ENCODE peak calls at places on chromosomes 11 and 22, in eight cellular contexts. One of them, this sample, is unnamed.

GRCh38 chr11:12087075-12087775 is 23.2 kb upstream of the MICAL2 start:
- DNase-seq in osteocyte: no peak
- DNase-seq in IMR-90: peak
- DNase-seq in fibroblast of pulmonary artery: peak
- DNase-seq in AG09309: peak
- DNase-seq in neural crest cell: no peak
- DNase-seq in heart left ventricle: no peak
- DNase-seq in type B pancreatic cell: no peak
- DNase-seq in this sample: no peak

GRCh38 chr11:7639643-7640025 is 33.7 kb downstream of the CYB5R2 start:
- DNase-seq in type B pancreatic cell: no peak
- DNase-seq in neural crest cell: no peak
- DNase-seq in IMR-90: no peak
- DNase-seq in fibroblast of pulmonary artery: no peak
- DNase-seq in AG09309: no peak
- DNase-seq in heart left ventricle: no peak
- DNase-seq in osteocyte: no peak
- DNase-seq in this sample: no peak

GRCh38 chr11:86617502-86617901 is 54.9 kb downstream of the ME3 start:
- DNase-seq in IMR-90: peak
- DNase-seq in fibroblast of pulmonary artery: no peak
- DNase-seq in heart left ventricle: no peak
- DNase-seq in AG09309: no peak
- DNase-seq in type B pancreatic cell: no peak
- DNase-seq in neural crest cell: no peak
- DNase-seq in osteocyte: no peak
- DNase-seq in this sample: no peak

GRCh38 chr11:111676878-111677585 is 74.8 kb downstream of the SIK2 start:
- DNase-seq in AG09309: no peak
- DNase-seq in IMR-90: peak
- DNase-seq in heart left ventricle: no peak
- DNase-seq in type B pancreatic cell: no peak
- DNase-seq in osteocyte: no peak
- DNase-seq in fibroblast of pulmonary artery: peak
- DNase-seq in neural crest cell: no peak
- DNase-seq in this sample: no peak

GRCh38 chr22:46149493-46149997 is 781 bp upstream of the PPARA start:
- DNase-seq in AG09309: no peak
- DNase-seq in neural crest cell: no peak
- DNase-seq in fibroblast of pulmonary artery: peak
- DNase-seq in type B pancreatic cell: no peak
- DNase-seq in heart left ventricle: peak
- DNase-seq in IMR-90: no peak
- DNase-seq in osteocyte: peak
- DNase-seq in this sample: no peak

GRCh38 chr22:16961477-16962186 is 46.4 kb downstream of the GAB4 start:
- DNase-seq in neural crest cell: no peak
- DNase-seq in IMR-90: no peak
- DNase-seq in heart left ventricle: no peak
- DNase-seq in fibroblast of pulmonary artery: no peak
- DNase-seq in AG09309: no peak
- DNase-seq in osteocyte: peak
- DNase-seq in type B pancreatic cell: no peak
- DNase-seq in this sample: peak

GRCh38 chr11:101686514-101686913 is 102.7 kb upstream of the TRPC6 start:
- DNase-seq in neural crest cell: no peak
- DNase-seq in osteocyte: no peak
- DNase-seq in AG09309: peak
- DNase-seq in IMR-90: peak
- DNase-seq in fibroblast of pulmonary artery: peak
- DNase-seq in heart left ventricle: no peak
- DNase-seq in type B pancreatic cell: no peak
- DNase-seq in this sample: no peak

GRCh38 chr22:47213571-47214230 is 451.3 kb downstream of the TBC1D22A start:
- DNase-seq in fibroblast of pulmonary artery: peak
- DNase-seq in type B pancreatic cell: no peak
- DNase-seq in AG09309: no peak
- DNase-seq in osteocyte: peak
- DNase-seq in heart left ventricle: no peak
- DNase-seq in IMR-90: no peak
- DNase-seq in neural crest cell: no peak
- DNase-seq in this sample: no peak

GRCh38 chr11:117557321-117557720 is 229.7 kb downstream of the CEP164 start:
- DNase-seq in neural crest cell: peak
- DNase-seq in IMR-90: no peak
- DNase-seq in heart left ventricle: no peak
- DNase-seq in osteocyte: no peak
- DNase-seq in AG09309: no peak
- DNase-seq in fibroblast of pulmonary artery: no peak
- DNase-seq in type B pancreatic cell: no peak
- DNase-seq in this sample: no peak

GRCh38 chr11:19995131-19995530 is 165.1 kb downstream of the DBX1 start:
- DNase-seq in IMR-90: peak
- DNase-seq in osteocyte: no peak
- DNase-seq in AG09309: peak
- DNase-seq in neural crest cell: no peak
- DNase-seq in fibroblast of pulmonary artery: peak
- DNase-seq in heart left ventricle: no peak
- DNase-seq in type B pancreatic cell: no peak
- DNase-seq in this sample: peak

GRCh38 chr11:125724125-125724524 is 22.0 kb upstream of the PATE1 start:
- DNase-seq in type B pancreatic cell: no peak
- DNase-seq in IMR-90: peak
- DNase-seq in fibroblast of pulmonary artery: peak
- DNase-seq in AG09309: no peak
- DNase-seq in neural crest cell: no peak
- DNase-seq in osteocyte: no peak
- DNase-seq in heart left ventricle: no peak
- DNase-seq in this sample: no peak

GRCh38 chr11:83047515-83048225 is 24.0 kb downstream of the RAB30 start:
- DNase-seq in fibroblast of pulmonary artery: no peak
- DNase-seq in type B pancreatic cell: no peak
- DNase-seq in IMR-90: peak
- DNase-seq in neural crest cell: no peak
- DNase-seq in AG09309: no peak
- DNase-seq in osteocyte: no peak
- DNase-seq in heart left ventricle: no peak
- DNase-seq in this sample: no peak

GRCh38 chr11:15696069-15696468 is 581.3 kb downstream of the INSC start:
- DNase-seq in IMR-90: no peak
- DNase-seq in osteocyte: no peak
- DNase-seq in neural crest cell: no peak
- DNase-seq in fibroblast of pulmonary artery: no peak
- DNase-seq in AG09309: no peak
- DNase-seq in heart left ventricle: no peak
- DNase-seq in type B pancreatic cell: no peak
- DNase-seq in this sample: no peak

GRCh38 chr11:28756977-28757376 is 648.8 kb downstream of the METTL15 start:
- DNase-seq in IMR-90: peak
- DNase-seq in AG09309: peak
- DNase-seq in osteocyte: no peak
- DNase-seq in type B pancreatic cell: no peak
- DNase-seq in neural crest cell: no peak
- DNase-seq in heart left ventricle: no peak
- DNase-seq in fibroblast of pulmonary artery: peak
- DNase-seq in this sample: no peak

GRCh38 chr11:23723861-23724260 is 773.0 kb upstream of the LUZP2 start:
- DNase-seq in heart left ventricle: no peak
- DNase-seq in IMR-90: peak
- DNase-seq in neural crest cell: no peak
- DNase-seq in osteocyte: no peak
- DNase-seq in fibroblast of pulmonary artery: no peak
- DNase-seq in AG09309: no peak
- DNase-seq in type B pancreatic cell: no peak
- DNase-seq in this sample: no peak

GRCh38 chr11:7600205-7600775 is 73.0 kb downstream of the CYB5R2 start:
- DNase-seq in heart left ventricle: no peak
- DNase-seq in fibroblast of pulmonary artery: peak
- DNase-seq in osteocyte: no peak
- DNase-seq in neural crest cell: peak
- DNase-seq in type B pancreatic cell: no peak
- DNase-seq in IMR-90: peak
- DNase-seq in AG09309: peak
- DNase-seq in this sample: peak

GRCh38 chr11:40129276-40129675 is 1330.2 kb downstream of the LRRC4C start:
- DNase-seq in IMR-90: no peak
- DNase-seq in heart left ventricle: no peak
- DNase-seq in type B pancreatic cell: no peak
- DNase-seq in AG09309: no peak
- DNase-seq in fibroblast of pulmonary artery: peak
- DNase-seq in osteocyte: no peak
- DNase-seq in neural crest cell: no peak
- DNase-seq in this sample: no peak

GRCh38 chr11:104946907-104947306 is 21.5 kb downstream of the CASP4 start:
- DNase-seq in type B pancreatic cell: no peak
- DNase-seq in neural crest cell: no peak
- DNase-seq in IMR-90: peak
- DNase-seq in heart left ventricle: no peak
- DNase-seq in AG09309: no peak
- DNase-seq in fibroblast of pulmonary artery: peak
- DNase-seq in osteocyte: no peak
- DNase-seq in this sample: no peak

DNA sequence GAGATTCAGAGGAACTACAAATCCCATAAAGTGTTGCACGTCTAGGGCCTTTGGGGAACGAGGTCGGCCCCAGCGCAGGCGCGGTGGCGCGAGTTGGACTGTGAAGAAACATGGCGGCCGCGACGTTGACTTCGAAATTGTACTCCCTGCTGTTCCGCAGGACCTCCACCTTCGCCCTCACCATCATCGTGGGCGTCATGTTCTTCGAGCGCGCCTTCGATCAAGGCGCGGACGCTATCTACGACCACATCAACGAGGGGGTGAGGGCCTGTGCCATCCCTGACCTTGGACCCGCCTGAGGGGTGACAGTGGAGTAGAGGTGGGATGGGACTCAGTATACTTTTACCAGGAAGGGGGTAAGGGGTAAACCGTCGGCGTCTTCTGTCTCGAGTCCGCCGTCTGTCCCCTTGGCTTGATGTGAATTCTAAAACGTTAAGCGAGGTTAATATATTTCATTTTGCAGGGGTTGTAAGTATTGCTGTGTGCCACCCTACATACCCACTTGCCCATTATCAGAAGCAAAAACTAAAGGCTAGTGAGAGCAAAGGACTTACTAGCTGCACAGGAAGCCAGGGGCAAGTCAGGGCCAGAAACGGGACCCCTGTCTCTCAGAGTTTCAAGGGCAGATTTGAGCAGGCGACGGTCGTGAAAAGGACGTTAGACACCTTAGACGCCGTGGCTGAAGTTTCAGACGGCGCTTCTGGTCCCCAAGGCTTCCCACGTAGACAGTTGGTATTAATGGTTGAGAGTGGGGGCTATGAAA is at the start of gene UQCR10:
- DNase-seq in neural crest cell: peak
- DNase-seq in type B pancreatic cell: peak
- DNase-seq in AG09309: peak
- DNase-seq in IMR-90: peak
- DNase-seq in heart left ventricle: peak
- DNase-seq in fibroblast of pulmonary artery: peak
- DNase-seq in osteocyte: peak
- DNase-seq in this sample: peak
- TF ChIP-seq CTCF in neural crest cell: no peak
- TF ChIP-seq CTCF in type B pancreatic cell: no peak
- TF ChIP-seq CTCF in AG09309: no peak
- TF ChIP-seq CTCF in IMR-90: no peak
- TF ChIP-seq CTCF in heart left ventricle: no peak
- TF ChIP-seq CTCF in fibroblast of pulmonary artery: no peak
- TF ChIP-seq CTCF in osteocyte: no peak
- TF ChIP-seq CTCF in this sample: no peak

DNA sequence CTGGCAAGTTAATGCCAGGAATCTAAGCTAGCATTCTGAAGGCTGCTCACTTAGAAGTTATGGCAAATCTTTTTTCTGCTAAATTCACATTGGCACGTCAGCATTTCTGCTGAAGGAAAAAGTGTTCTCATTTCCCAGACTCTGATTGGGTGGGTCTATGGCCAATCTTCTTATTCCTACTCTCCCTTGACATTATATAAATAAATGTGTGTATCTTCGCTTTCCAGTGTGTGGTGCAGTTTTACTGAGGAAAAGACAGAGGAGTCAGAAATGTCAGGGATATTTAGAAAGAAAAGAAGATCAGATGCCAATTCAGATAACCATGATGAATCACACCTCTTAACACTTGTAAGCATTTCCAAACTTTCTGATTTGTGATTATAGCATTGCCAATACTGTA is 3.2 kb upstream of the BDNF start:
- DNase-seq in type B pancreatic cell: no peak
- DNase-seq in osteocyte: no peak
- DNase-seq in IMR-90: peak
- DNase-seq in fibroblast of pulmonary artery: peak
- DNase-seq in heart left ventricle: no peak
- DNase-seq in AG09309: no peak
- DNase-seq in neural crest cell: no peak
- DNase-seq in this sample: no peak
- TF ChIP-seq CTCF in type B pancreatic cell: no peak
- TF ChIP-seq CTCF in osteocyte: peak
- TF ChIP-seq CTCF in IMR-90: peak
- TF ChIP-seq CTCF in fibroblast of pulmonary artery: no peak
- TF ChIP-seq CTCF in heart left ventricle: no peak
- TF ChIP-seq CTCF in AG09309: peak
- TF ChIP-seq CTCF in neural crest cell: no peak
- TF ChIP-seq CTCF in this sample: no peak

DNA sequence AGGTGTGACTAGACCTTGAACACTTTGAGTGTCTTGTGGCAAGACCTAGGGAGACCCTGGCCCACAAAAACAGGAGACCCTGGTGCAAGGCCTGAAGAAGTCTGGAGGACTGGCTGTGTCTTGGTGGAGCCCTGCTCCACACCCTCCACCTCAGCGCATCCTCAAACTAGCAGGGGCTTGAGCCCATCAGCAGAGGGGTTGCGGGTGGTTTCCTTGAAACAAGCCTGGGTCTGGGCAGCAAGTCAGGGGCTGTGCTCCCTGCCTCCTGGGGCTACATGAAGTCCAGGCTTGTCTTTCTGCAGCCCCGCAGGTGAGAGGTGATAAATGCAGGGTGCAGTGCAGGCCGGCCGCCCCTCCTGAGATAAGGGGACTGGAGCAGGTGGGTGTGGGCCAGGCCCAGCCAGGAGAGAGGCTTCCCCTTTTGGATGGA is 2.9 kb downstream of the CDKN1C start:
- DNase-seq in heart left ventricle: no peak
- DNase-seq in AG09309: no peak
- DNase-seq in neural crest cell: no peak
- DNase-seq in osteocyte: no peak
- DNase-seq in type B pancreatic cell: no peak
- DNase-seq in IMR-90: no peak
- DNase-seq in fibroblast of pulmonary artery: no peak
- DNase-seq in this sample: no peak
- TF ChIP-seq CTCF in heart left ventricle: no peak
- TF ChIP-seq CTCF in AG09309: no peak
- TF ChIP-seq CTCF in neural crest cell: no peak
- TF ChIP-seq CTCF in osteocyte: no peak
- TF ChIP-seq CTCF in type B pancreatic cell: no peak
- TF ChIP-seq CTCF in IMR-90: no peak
- TF ChIP-seq CTCF in fibroblast of pulmonary artery: no peak
- TF ChIP-seq CTCF in this sample: no peak

DNA sequence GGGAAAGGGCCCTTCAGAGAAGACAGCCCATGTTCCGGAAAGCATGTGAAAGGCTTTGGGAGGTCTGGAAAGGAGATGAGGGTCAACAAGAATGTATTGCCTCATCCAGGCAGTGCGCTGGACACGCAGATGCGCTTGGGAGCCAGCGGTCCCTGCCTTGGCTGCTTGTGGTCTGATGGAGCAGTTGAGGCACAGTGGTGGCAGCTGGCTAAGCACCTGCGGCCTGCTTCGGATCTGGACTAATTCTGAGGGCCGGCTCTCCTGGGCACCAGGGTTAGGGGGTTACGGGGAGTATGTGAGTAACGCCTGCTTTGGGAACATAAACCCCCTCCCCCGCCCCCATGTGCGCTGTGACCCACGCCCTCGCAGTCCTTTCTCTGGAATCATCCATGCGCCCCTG is 4.6 kb upstream of the TM7SF2 start:
- DNase-seq in IMR-90: no peak
- DNase-seq in heart left ventricle: no peak
- DNase-seq in osteocyte: no peak
- DNase-seq in neural crest cell: no peak
- DNase-seq in type B pancreatic cell: no peak
- DNase-seq in fibroblast of pulmonary artery: no peak
- DNase-seq in AG09309: no peak
- DNase-seq in this sample: no peak
- TF ChIP-seq CTCF in IMR-90: no peak
- TF ChIP-seq CTCF in heart left ventricle: no peak
- TF ChIP-seq CTCF in osteocyte: no peak
- TF ChIP-seq CTCF in neural crest cell: no peak
- TF ChIP-seq CTCF in type B pancreatic cell: no peak
- TF ChIP-seq CTCF in fibroblast of pulmonary artery: no peak
- TF ChIP-seq CTCF in AG09309: no peak
- TF ChIP-seq CTCF in this sample: no peak

This sample was measured in right atrium auricular region.